ENCODE peak calls at places on chromosomes 16 and 17, in nine cellular contexts. E is NCI-H1436; L is central memory CD4-positive, alpha-beta T cell; A is uterus; R is GM06990; D is Right ventricle myocardium superior; S is GM03348; I is foreskin fibroblast; G is heart left ventricle. X is an unnamed sample.

GRCh38 chr17:32461853-32462617 is 17.7 kb downstream of the PSMD11 start:
- DNase-seq in E (peak; percentile 70), L (peak; percentile 56), A (no peak), R (no peak), D (no peak), S (peak; percentile 51), I (peak; percentile 71), G (peak; percentile 35), X (no peak)

GRCh38 chr16:2053211-2053610 is 5.4 kb downstream of the TSC2 start:
- DNase-seq in E (no peak), L (no peak), A (no peak), R (no peak), D (no peak), S (no peak), I (no peak), G (no peak), X (no peak)

GRCh38 chr17:6435968-6436367 is 1.0 kb upstream of the AIPL1 start:
- DNase-seq in E (peak; percentile 69), L (peak; percentile 51), A (peak; percentile 25), R (no peak), D (no peak), S (peak; percentile 91), I (peak; percentile 85), G (peak; percentile 60), X (peak; percentile 29)

GRCh38 chr17:27209316-27209715 is 84.6 kb upstream of the WSB1 start:
- DNase-seq in E (no peak), L (no peak), A (no peak), R (no peak), D (no peak), S (no peak), I (no peak), G (no peak), X (no peak)

GRCh38 chr17:14372905-14373559 is 72.2 kb downstream of the HS3ST3B1 start:
- DNase-seq in E (no peak), L (no peak), A (no peak), R (no peak), D (no peak), S (no peak), I (no peak), G (no peak), X (no peak)

GRCh38 chr17:57782051-57782490 is 37.0 kb upstream of the CCDC182 start:
- DNase-seq in E (no peak), L (no peak), A (no peak), R (no peak), D (peak; percentile 46), S (no peak), I (no peak), G (peak; percentile 37), X (no peak)

GRCh38 chr17:76557368-76558209 is 17.7 kb downstream of the PRCD start:
- DNase-seq in E (peak; percentile 99), L (peak; percentile 92), A (peak; percentile 93), R (peak; percentile 93), D (peak; percentile 95), S (peak; percentile 95), I (peak; percentile 98), G (peak; percentile 96), X (peak; percentile 92)

GRCh38 chr17:77607606-77608005 is 350.9 kb upstream of the TNRC6C start:
- DNase-seq in E (no peak), L (no peak), A (no peak), R (no peak), D (no peak), S (no peak), I (no peak), G (no peak), X (no peak)

GRCh38 chr17:80773243-80773991 is 218.2 kb upstream of the CHMP6 start:
- DNase-seq in E (no peak), L (no peak), A (no peak), R (no peak), D (peak; percentile 68), S (peak; percentile 19), I (peak; percentile 70), G (peak; percentile 67), X (peak; percentile 27)

GRCh38 chr17:49621946-49622529 is 46.4 kb downstream of the NXPH3 start:
- DNase-seq in E (no peak), L (no peak), A (no peak), R (no peak), D (no peak), S (no peak), I (no peak), G (no peak), X (no peak)

GRCh38 chr16:56338566-56339318 is 86.6 kb downstream of the AMFR start:
- DNase-seq in E (no peak), L (no peak), A (no peak), R (no peak), D (peak; percentile 35), S (no peak), I (no peak), G (no peak), X (no peak)

GRCh38 chr17:70622382-70623260 is 453.3 kb downstream of the KCNJ2 start:
- DNase-seq in E (peak; percentile 51), L (no peak), A (no peak), R (no peak), D (peak; percentile 46), S (peak; percentile 30), I (peak; percentile 69), G (peak; percentile 58), X (peak; percentile 38)

GRCh38 chr17:47730681-47731080 is 2.4 kb upstream of the TBX21 start:
- DNase-seq in E (no peak), L (no peak), A (no peak), R (no peak), D (no peak), S (no peak), I (no peak), G (no peak), X (no peak)

GRCh38 chr17:50871898-50872297 is 5.7 kb upstream of the TOB1 start:
- DNase-seq in E (no peak), L (no peak), A (no peak), R (no peak), D (no peak), S (no peak), I (no peak), G (no peak), X (no peak)

GRCh38 chr17:40450175-40450574 is 6.9 kb downstream of the IGFBP4 start:
- DNase-seq in E (no peak), L (no peak), A (peak; percentile 45), R (no peak), D (no peak), S (no peak), I (peak; percentile 51), G (no peak), X (no peak)

GRCh38 chr17:17414316-17414937 is 62.4 kb upstream of the MED9 start:
- DNase-seq in E (no peak), L (no peak), A (no peak), R (no peak), D (peak; percentile 65), S (peak; percentile 81), I (peak; percentile 75), G (peak; percentile 44), X (no peak)